ENCODE peak calls at places on chromosomes 5 and 9, in seven cellular contexts. I, T, N, P, M, X and K are unnamed samples.

GRCh38 chr5:83348281-83348780 is 123.2 kb upstream of the VCAN start:
- DNase-seq in N (no peak), T (no peak), I (no peak), P (no peak), M (no peak), X (no peak), K (no peak)

GRCh38 chr5:168612123-168612522 is 33.0 kb upstream of the PANK3 start:
- DNase-seq in I (no peak), M (no peak), X (no peak), P (no peak), N (no peak), T (no peak), K (no peak)

GRCh38 chr5:150540615-150541396 is 32.9 kb downstream of the NDST1 start:
- DNase-seq in M (no peak), T (no peak), N (no peak), P (no peak), I (no peak), X (peak), K (no peak)

GRCh38 chr5:58891072-58891970 is 308.4 kb downstream of the RAB3C start:
- DNase-seq in I (peak), X (peak), T (peak), N (peak), P (peak), M (no peak), K (peak)

GRCh38 chr9:133701981-133702797 is 36.0 kb downstream of the SARDH start:
- DNase-seq in N (no peak), I (no peak), T (no peak), M (no peak), P (no peak), X (no peak), K (no peak)

GRCh38 chr5:9456435-9457042 is 89.3 kb downstream of the SEMA5A start:
- DNase-seq in P (no peak), M (no peak), T (no peak), N (no peak), I (peak), X (no peak), K (no peak)

GRCh38 chr9:69109152-69109551 is 64.9 kb upstream of the TJP2 start:
- DNase-seq in X (no peak), T (no peak), P (no peak), N (no peak), M (no peak), I (no peak), K (no peak)

GRCh38 chr5:151528996-151529395 is 62.1 kb downstream of the FAT2 start:
- DNase-seq in I (no peak), P (no peak), N (no peak), T (no peak), X (no peak), M (no peak), K (no peak)

GRCh38 chr5:74363603-74364205 is 276.8 kb downstream of the ENC1 start:
- DNase-seq in X (no peak), P (no peak), N (no peak), M (no peak), I (no peak), T (no peak), K (no peak)

GRCh38 chr5:160550075-160550474 is 128.4 kb downstream of the PTTG1 start:
- DNase-seq in P (no peak), I (no peak), X (no peak), M (no peak), N (no peak), T (no peak), K (no peak)

GRCh38 chr9:3608011-3608410 is 82.2 kb upstream of the RFX3 start:
- DNase-seq in P (no peak), T (no peak), M (peak), I (no peak), N (no peak), X (no peak), K (no peak)

GRCh38 chr5:33969572-33970452 is 14.7 kb downstream of the SLC45A2 start:
- DNase-seq in X (peak), M (peak), T (no peak), P (peak), I (peak), N (peak), K (peak)

GRCh38 chr9:136973618-136974617 is 3.4 kb upstream of the PTGDS start:
- DNase-seq in N (no peak), M (no peak), P (no peak), I (no peak), T (no peak), X (no peak), K (no peak)

GRCh38 chr9:87657190-87657589 is 68.7 kb upstream of the CTSL start:
- DNase-seq in N (no peak), M (no peak), X (no peak), P (no peak), T (no peak), I (no peak), K (no peak)

GRCh38 chr9:22210936-22211335 is 201.8 kb upstream of the CDKN2B start:
- DNase-seq in N (no peak), P (no peak), X (no peak), M (no peak), I (no peak), T (no peak), K (no peak)

GRCh38 chr9:135850737-135851136 is 56.6 kb downstream of the CAMSAP1 start:
- DNase-seq in I (no peak), M (no peak), N (no peak), T (no peak), P (no peak), X (no peak), K (no peak)

GRCh38 chr9:89464991-89465390 is 32.9 kb downstream of the SEMA4D start:
- DNase-seq in N (no peak), I (no peak), T (no peak), P (no peak), M (no peak), X (no peak), K (no peak)

GRCh38 chr5:132461235-132461634 is 29.3 kb downstream of the IRF1 start:
- DNase-seq in M (no peak), N (no peak), P (no peak), T (no peak), X (no peak), I (no peak), K (no peak)

GRCh38 chr5:132461671-132462070 is 28.9 kb downstream of the IRF1 start:
- DNase-seq in X (no peak), T (no peak), P (no peak), M (no peak), I (no peak), N (no peak), K (no peak)

GRCh38 chr5:132459031-132459982 is 31.3 kb downstream of the IRF1 start:
- DNase-seq in X (no peak), T (no peak), I (no peak), M (no peak), N (peak), P (peak), K (no peak)

GRCh38 chr5:132460835-132461230 is 29.7 kb downstream of the IRF1 start:
- DNase-seq in M (no peak), N (no peak), P (no peak), I (no peak), X (no peak), T (no peak), K (no peak)

DNA sequence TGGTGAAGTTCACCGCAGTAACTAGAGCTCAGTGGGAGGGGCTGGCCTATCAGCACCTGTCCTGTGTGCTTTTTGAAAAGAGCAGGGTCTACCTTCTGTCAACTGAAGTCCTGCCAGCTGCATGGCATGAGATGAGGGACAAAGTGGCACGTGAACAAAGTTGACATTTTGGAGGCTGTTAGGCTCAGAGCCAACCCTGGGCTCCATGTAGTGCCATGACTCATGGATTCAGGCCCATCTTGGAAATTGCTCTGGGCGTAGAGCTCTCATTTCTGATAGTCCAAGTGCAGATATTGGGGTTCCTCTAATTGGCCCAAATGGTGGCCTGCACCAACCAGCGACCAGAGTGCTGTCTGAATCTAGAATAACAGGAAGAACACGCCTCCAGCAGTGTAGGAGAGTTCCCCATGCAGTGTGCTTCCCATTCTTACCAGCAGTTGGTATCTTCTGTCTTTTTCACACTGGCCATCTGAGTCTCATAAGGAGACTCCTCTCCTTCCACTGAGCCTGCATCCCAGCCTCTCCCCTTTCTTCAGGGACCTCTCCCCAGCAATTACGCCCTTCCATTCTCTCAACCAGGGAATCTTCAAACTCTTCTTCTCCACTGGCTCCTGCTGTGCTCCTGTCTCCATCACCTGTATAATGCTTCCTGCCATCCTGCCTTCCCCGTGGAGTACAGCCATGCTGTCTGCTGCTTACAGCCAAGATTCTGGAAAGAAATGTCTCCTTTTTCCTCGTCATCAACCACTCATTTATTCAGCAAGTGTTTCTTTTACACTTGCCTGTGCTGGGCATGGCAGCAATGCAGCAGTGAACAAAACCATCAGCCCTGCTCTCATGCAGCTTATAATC is 30.4 kb downstream of the IRF1 start:
- DNase-seq in I (no peak), M (no peak), N (peak), X (no peak), P (no peak), T (no peak), K (no peak)
- TF ChIP-seq JUND in I (no peak), M (no peak), N (no peak), X (no peak), P (no peak), T (no peak), K (no peak)

GRCh38 chr5:31854625-31855526 is 215.9 kb downstream of the PDZD2 start:
- DNase-seq in N (no peak), T (peak), M (no peak), P (no peak), X (no peak), I (peak), K (peak)
- TF ChIP-seq JUND in N (no peak), T (no peak), M (no peak), P (no peak), X (no peak), I (no peak), K (no peak)

DNA sequence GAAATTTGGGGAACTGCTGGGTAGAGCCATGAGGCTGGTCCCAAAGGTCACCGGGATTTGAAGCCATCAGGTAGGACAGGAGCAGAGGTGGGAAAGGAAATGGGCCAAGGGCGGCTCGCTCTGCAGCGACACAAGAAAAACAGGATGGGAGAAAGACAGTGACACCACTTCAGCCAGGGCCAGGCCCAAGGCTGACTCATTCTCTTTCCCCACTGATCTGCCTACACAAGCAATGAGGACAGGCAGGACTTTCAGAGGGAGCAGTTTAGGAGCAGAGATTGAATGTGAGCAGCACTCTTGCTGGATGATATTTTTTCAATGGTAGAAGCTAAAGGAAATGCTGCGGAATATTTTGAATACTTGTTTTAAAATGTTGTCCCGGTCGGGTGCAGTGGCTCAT is 3.5 kb downstream of the RUFY1 start:
- DNase-seq in N (no peak), M (no peak), T (no peak), P (no peak), X (peak), I (no peak), K (no peak)
- TF ChIP-seq JUND in N (no peak), M (no peak), T (no peak), P (no peak), X (no peak), I (peak), K (no peak)

DNA sequence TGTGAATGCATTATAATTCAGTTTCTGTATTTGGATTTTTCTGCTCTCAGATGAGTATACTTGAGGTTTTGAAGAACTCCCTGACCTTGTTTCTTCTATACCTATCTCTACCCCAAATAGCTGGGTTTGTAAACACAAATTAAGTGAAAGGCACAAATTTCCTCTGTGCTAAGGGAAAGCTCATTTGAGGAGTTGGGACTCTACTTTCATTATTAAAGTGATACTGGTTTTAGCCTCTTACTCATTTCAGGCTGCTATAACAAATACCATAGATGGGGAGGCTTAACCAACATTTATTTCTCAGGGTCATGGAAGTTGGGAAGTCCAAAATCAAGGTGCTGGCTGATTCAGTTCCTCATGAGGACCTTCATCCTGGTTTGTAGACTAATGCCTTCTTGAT is 97.2 kb upstream of the ANKH start:
- DNase-seq in M (no peak), T (no peak), N (no peak), X (no peak), P (no peak), I (no peak), K (no peak)
- TF ChIP-seq JUND in M (no peak), T (no peak), N (no peak), X (no peak), P (no peak), I (no peak), K (no peak)

DNA sequence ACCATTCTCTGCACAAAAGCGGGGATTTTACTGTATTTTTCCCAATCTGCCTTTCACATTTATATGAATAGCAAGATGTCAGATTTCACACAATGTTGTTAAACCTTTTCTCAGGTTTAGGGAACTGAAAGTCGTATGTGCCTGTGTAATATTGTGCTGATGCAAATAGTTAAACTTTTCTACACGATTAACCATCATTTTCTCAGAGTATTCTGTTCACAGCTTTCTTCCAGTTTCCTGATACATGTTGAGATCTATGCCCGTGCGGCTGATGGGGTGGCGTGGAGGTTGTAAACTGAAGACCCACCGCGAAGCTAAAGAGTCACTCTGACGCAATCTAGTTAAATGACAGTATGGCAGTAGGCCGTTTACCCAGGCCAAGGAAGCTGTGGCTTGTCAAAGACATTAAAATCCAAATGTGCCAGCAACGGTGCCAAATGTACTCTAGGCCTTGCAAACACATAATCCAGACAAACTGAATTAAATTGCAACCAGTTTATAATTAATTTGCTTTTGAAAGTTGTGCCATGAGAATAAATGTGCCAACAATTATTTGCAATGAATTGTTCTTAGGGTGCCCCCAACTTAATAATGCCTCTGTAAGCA is 145.7 kb downstream of the EBF1 start:
- DNase-seq in M (peak), I (no peak), T (no peak), N (no peak), X (no peak), P (no peak), K (no peak)
- TF ChIP-seq JUND in M (peak), I (no peak), T (no peak), N (no peak), X (no peak), P (no peak), K (no peak)

GRCh38 chr5:22250528-22250927 is 602.6 kb downstream of the CDH12 start:
- DNase-seq in X (no peak), P (no peak), T (no peak), I (no peak), N (no peak), M (no peak), K (no peak)
- TF ChIP-seq JUND in X (no peak), P (no peak), T (no peak), I (no peak), N (no peak), M (no peak), K (no peak)

DNA sequence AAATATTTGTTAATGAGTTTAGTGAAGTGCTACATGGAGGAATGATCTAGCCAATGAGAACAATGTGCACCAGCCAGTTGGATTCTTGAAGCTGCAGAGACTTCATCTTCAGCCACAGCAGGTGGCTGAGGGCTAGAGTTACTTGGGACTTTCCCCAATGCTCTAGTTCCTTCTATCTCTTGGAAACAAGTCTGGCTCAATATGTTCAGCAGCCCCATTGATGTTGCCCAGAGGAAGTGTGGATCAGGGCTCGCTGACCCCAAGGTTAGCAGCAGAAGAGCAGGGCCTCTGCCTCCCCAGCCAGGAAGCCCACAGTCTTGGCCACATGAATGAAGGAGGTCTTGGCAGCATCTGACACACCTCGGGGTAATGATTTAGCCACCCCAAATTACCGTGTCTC is 117.5 kb downstream of the SLC1A3 start:
- DNase-seq in M (peak), N (no peak), P (no peak), T (no peak), I (no peak), X (no peak), K (no peak)
- TF ChIP-seq JUND in M (no peak), N (no peak), P (no peak), T (no peak), I (no peak), X (no peak), K (no peak)

GRCh38 chr5:38922199-38922598 is 76.4 kb downstream of the OSMR start:
- DNase-seq in M (no peak), N (peak), T (peak), I (peak), X (peak), P (peak), K (peak)
- TF ChIP-seq JUND in M (no peak), N (no peak), T (no peak), I (no peak), X (no peak), P (no peak), K (no peak)